ENCODE peak calls at places on chromosomes 13 and 19, in five cellular contexts. D, L, G, V and U are unnamed samples.
A peak's percentile ranks its signal among the peaks of the same experiment; 100 is the strongest.

GRCh38 chr13:20716951-20717350 is 13.5 kb downstream of the IL17D start:
- DNase-seq in L (no peak), V (no peak), D (no peak), G (no peak), U (no peak)

GRCh38 chr19:6737873-6738725 is 719 bp upstream of the GPR108 start:
- DNase-seq in V (peak; percentile 97), D (peak; percentile 100), G (peak; percentile 90), L (peak; percentile 97), U (peak; percentile 99)

GRCh38 chr19:3852614-3853254 is 16.1 kb downstream of the ZFR2 start:
- DNase-seq in D (no peak), G (peak; percentile 63), V (no peak), L (no peak), U (no peak)

GRCh38 chr19:41998246-41999020 is 4.4 kb upstream of the ATP1A3 start:
- DNase-seq in G (no peak), V (no peak), D (no peak), L (peak; percentile 63), U (peak; percentile 48)

GRCh38 chr13:90750021-90750420 is 597.5 kb upstream of the MIR17HG start:
- DNase-seq in D (no peak), L (no peak), G (no peak), V (no peak), U (no peak)

GRCh38 chr19:15303105-15303780 is 29.1 kb downstream of the BRD4 start:
- DNase-seq in V (no peak), D (no peak), G (no peak), L (no peak), U (no peak)

GRCh38 chr19:3080281-3080680 is 13.9 kb upstream of the GNA11 start:
- DNase-seq in L (no peak), G (peak; percentile 82), D (peak; percentile 41), V (no peak), U (no peak)

GRCh38 chr13:83312194-83312593 is 570.1 kb downstream of the SLITRK1 start:
- DNase-seq in L (no peak), G (no peak), V (no peak), D (no peak), U (no peak)

GRCh38 chr19:10560154-10560553 is 5.7 kb downstream of the KRI1 start:
- DNase-seq in D (no peak), L (no peak), G (no peak), V (no peak), U (no peak)

GRCh38 chr13:39385621-39386231 is 217.3 kb downstream of the LHFPL6 start:
- DNase-seq in V (no peak), D (no peak), G (no peak), L (no peak), U (no peak)

GRCh38 chr13:30196025-30196424 is 111.3 kb downstream of the KATNAL1 start:
- DNase-seq in D (no peak), G (no peak), L (no peak), V (no peak), U (no peak)

GRCh38 chr19:17328517-17329060 is 6.1 kb downstream of the ANO8 start:
- DNase-seq in D (no peak), L (no peak), G (no peak), V (no peak), U (no peak)

GRCh38 chr13:76954568-76954967 is 6.3 kb downstream of the ACOD1 start:
- DNase-seq in L (no peak), D (no peak), V (no peak), G (no peak), U (no peak)

GRCh38 chr19:38057954-38058690 is 151.1 kb downstream of the SIPA1L3 start:
- DNase-seq in V (peak; percentile 77), D (no peak), L (no peak), G (peak; percentile 75), U (no peak)

GRCh38 chr13:85666356-85666755 is 132.9 kb downstream of the SLITRK6 start:
- DNase-seq in V (no peak), G (no peak), L (no peak), D (no peak), U (no peak)

GRCh38 chr13:44876782-44877324 is 112.4 kb downstream of the NUFIP1 start:
- DNase-seq in D (no peak), L (no peak), V (no peak), G (no peak), U (peak; percentile 82)

GRCh38 chr19:15374796-15375440 is 4.7 kb downstream of the AKAP8 start:
- DNase-seq in V (no peak), D (no peak), L (peak; percentile 83), G (no peak), U (peak; percentile 71)

GRCh38 chr13:61128850-61129645 is 286.6 kb downstream of the PCDH20 start:
- DNase-seq in D (no peak), V (no peak), G (no peak), L (no peak), U (no peak)

GRCh38 chr13:113220141-113220598 is 10.8 kb downstream of the CUL4A start:
- DNase-seq in G (peak; percentile 76), D (no peak), V (no peak), L (peak; percentile 44), U (no peak)

GRCh38 chr13:110246530-110246929 is 60.4 kb downstream of the COL4A1 start:
- DNase-seq in V (no peak), L (no peak), D (no peak), G (no peak), U (peak; percentile 40)

GRCh38 chr19:52188822-52189744 is 769 bp upstream of the PPP2R1A start:
- DNase-seq in V (peak; percentile 98), G (peak; percentile 97), D (peak; percentile 47), L (peak; percentile 86), U (no peak)

GRCh38 chr19:20243629-20244028 is 76.6 kb downstream of the ZNF486 start:
- DNase-seq in G (no peak), L (no peak), V (no peak), D (no peak), U (no peak)

GRCh38 chr19:12838182-12838890 is at the start of gene MAST1:
- DNase-seq in G (peak; percentile 71), D (no peak), L (no peak), V (no peak), U (peak; percentile 45)

GRCh38 chr19:44875666-44876418 is 15.2 kb upstream of the TOMM40 start:
- DNase-seq in V (no peak), G (no peak), L (no peak), D (no peak), U (no peak)

GRCh38 chr13:108573455-108573854 is 56.0 kb upstream of the MYO16 start:
- DNase-seq in D (no peak), L (no peak), G (no peak), V (no peak), U (no peak)

GRCh38 chr19:38617764-38618589 is at the start of gene MAP4K1:
- DNase-seq in D (no peak), V (no peak), G (peak; percentile 65), L (peak; percentile 66), U (peak; percentile 25)

GRCh38 chr19:33295621-33296472 is 6.5 kb downstream of the CEBPA start:
- DNase-seq in V (no peak), G (peak; percentile 25), L (no peak), D (no peak), U (no peak)

GRCh38 chr13:113028336-113029060 is 59.5 kb downstream of the MCF2L start:
- DNase-seq in G (no peak), D (no peak), V (no peak), L (no peak), U (no peak)

GRCh38 chr19:29385191-29385795 is 140.5 kb upstream of the VSTM2B start:
- DNase-seq in L (no peak), D (no peak), G (peak; percentile 32), V (peak; percentile 27), U (no peak)

GRCh38 chr19:2650515-2650914 is 52.0 kb downstream of the GNG7 start:
- DNase-seq in D (no peak), V (no peak), G (no peak), L (peak; percentile 66), U (peak; percentile 70)

GRCh38 chr19:18501351-18501750 is 20.5 kb downstream of the ELL start:
- DNase-seq in G (no peak), L (no peak), V (no peak), D (no peak), U (no peak)

GRCh38 chr19:18501832-18502231 is 20.0 kb downstream of the ELL start:
- DNase-seq in V (no peak), D (no peak), L (peak; percentile 85), G (peak; percentile 49), U (peak; percentile 70)

GRCh38 chr19:18500376-18500775 is 21.5 kb downstream of the ELL start:
- DNase-seq in V (no peak), L (peak; percentile 69), D (no peak), G (no peak), U (no peak)

GRCh38 chr19:18502236-18502632 is 19.6 kb downstream of the ELL start:
- DNase-seq in D (no peak), G (no peak), V (no peak), L (no peak), U (no peak)

GRCh38 chr19:18500820-18501219 is 21.1 kb downstream of the ELL start:
- DNase-seq in V (peak; percentile 72), G (peak; percentile 46), L (peak; percentile 83), D (no peak), U (no peak)
- H3K27ac ChIP-seq in V (peak overlapping the region; percentile 43), G (peak overlapping the region; percentile 38), L (peak overlapping the region; percentile 56), D (peak overlapping the region; percentile 39), U (peak overlapping the region; percentile 55)

DNA sequence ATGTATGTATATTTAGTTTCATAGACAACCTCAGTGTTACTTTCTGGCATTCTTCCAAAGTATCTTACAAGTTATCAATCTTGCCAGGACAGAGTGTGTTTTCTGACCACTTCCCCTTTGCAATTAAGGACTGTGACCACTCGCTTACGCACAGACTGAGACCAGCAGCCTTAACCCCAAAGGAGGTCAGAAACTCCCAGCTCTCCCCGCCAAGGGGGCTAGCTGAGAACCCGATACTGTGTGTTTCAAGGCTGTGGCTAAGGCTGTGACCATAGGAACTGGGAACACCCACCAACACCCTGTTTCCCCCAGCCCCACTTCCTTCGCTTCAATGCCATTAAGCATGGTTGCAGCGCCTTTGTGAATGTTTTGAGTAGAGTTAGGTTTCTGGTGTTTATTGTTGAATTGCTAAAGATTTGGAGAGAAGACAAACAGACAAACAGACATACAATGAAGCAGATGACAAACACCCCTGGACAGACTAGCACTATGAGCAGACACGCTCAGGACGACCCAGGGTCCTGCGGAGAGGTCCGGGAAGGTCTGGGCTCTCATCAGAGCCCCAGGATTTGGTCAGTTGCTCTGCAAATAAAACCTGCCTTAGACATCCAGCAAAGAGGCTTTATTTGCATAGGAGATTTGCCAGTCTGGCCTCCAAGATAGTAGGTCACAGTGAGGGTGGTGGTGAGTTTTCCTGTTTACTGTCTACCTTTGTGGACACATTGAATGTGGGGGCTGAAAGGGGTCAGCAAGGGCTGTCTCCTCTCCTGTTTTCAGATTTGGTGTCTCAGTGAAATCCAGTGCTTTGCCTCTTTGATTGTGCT is 25.0 kb upstream of the TNFSF11 start:
- DNase-seq in V (no peak), D (no peak), G (no peak), L (peak; percentile 24), U (no peak)
- TF ChIP-seq POLR2A in V (no peak), D (no peak), G (no peak), L (no peak), U (no peak)

GRCh38 chr19:34757441-34757840 is 15.6 kb downstream of the ZNF599 start:
- DNase-seq in L (no peak), V (no peak), G (no peak), D (no peak), U (no peak)
- H3K9me3 ChIP-seq in L (peaks cover 98% of the 10 kb centered on the region), V (peaks cover 99% of the 10 kb centered on the region), G (peaks cover 34% of the 10 kb centered on the region), D (peaks cover 20% of the 10 kb centered on the region), U (no peaks in the 10 kb centered on the region)

DNA sequence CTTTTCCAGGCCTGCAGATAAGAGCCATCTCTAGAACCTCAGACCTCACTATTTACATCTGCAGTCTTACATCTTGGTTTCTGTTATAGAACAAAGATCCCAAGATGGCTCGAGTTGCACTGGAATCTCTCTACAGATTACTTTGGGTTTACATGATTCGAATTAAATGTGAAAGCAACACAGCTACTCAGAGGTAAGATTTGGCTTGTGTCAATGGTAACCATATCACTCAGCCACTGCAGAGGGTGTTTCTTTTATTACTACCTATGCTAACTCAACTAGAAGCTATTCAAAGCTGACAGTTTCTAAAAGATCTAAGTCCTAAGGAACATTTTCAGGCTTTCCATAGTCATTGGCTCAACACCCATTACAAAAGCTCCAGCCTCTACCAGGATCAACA is 115.6 kb downstream of the FRY start:
- DNase-seq in L (no peak), G (no peak), D (no peak), V (no peak), U (no peak)
- H3K27ac ChIP-seq in L (no peak overlapping the region), G (no peak overlapping the region), D (no peak overlapping the region), V (no peak overlapping the region), U (peak overlapping the region; percentile 15)